ENCODE peak calls at places on chromosomes 16 and 17, in seven cellular contexts. S, L, T, D, U, O and A are unnamed samples.

GRCh38 chr16:81701296-81701970 is 77.7 kb upstream of the PLCG2 start:
- DNase-seq in L (no peak), S (no peak), U (no peak), T (no peak), D (no peak), O (no peak), A (no peak)

GRCh38 chr17:3598078-3598477 is 11.1 kb downstream of the TRPV1 start:
- DNase-seq in S (no peak), L (no peak), T (no peak), U (no peak), D (no peak), O (no peak), A (no peak)

GRCh38 chr17:77541995-77542394 is 401.2 kb downstream of the SEC14L1 start:
- DNase-seq in L (no peak), T (no peak), S (no peak), D (no peak), O (peak), U (no peak), A (no peak)

GRCh38 chr17:58997756-58998553 is 108.7 kb downstream of the TRIM37 start:
- DNase-seq in O (no peak), D (no peak), S (peak), U (no peak), T (no peak), L (no peak), A (no peak)

GRCh38 chr17:77802811-77803220 is 155.7 kb upstream of the TNRC6C start:
- DNase-seq in S (no peak), L (no peak), O (peak), D (no peak), U (no peak), T (no peak), A (peak)

GRCh38 chr17:44030482-44030881 is 15.7 kb upstream of the TMEM101 start:
- DNase-seq in T (no peak), U (no peak), L (no peak), D (no peak), S (no peak), O (no peak), A (no peak)

GRCh38 chr16:82298472-82298871 is 128.4 kb upstream of the MPHOSPH6 start:
- DNase-seq in T (no peak), O (no peak), S (no peak), L (no peak), U (no peak), D (no peak), A (no peak)

GRCh38 chr17:42354956-42355843 is 33.0 kb downstream of the STAT3 start:
- DNase-seq in T (no peak), O (no peak), D (no peak), L (no peak), U (no peak), S (no peak), A (no peak)

GRCh38 chr16:72291531-72291981 is 119.6 kb upstream of the PMFBP1 start:
- DNase-seq in S (peak), L (no peak), U (peak), T (peak), D (peak), O (no peak), A (no peak)